ENCODE peak calls at places on chromosomes 16 and 17, in six cellular contexts. J is stimulated activated CD4-positive, alpha-beta T cell treated with anti-CD3 and anti-CD28 coated beads, Interleukin-1b, Interleukin-23, amount 100 ng/mL, for 24 hours; R is GM04503; K is cerebellar cortex; G is NCI-H1930; X is HTR-8/SVneo. F is an unnamed sample.

GRCh38 chr17:21174719-21175118 is 39.2 kb downstream of the TMEM11 start:
- DNase-seq in J (no peak), R (peak; percentile 72), K (no peak), G (no peak), X (no peak), F (no peak)

GRCh38 chr16:56911771-56912541 is 20.0 kb upstream of the HERPUD1 start:
- DNase-seq in J (no peak), R (no peak), K (no peak), G (no peak), X (peak; percentile 60), F (peak; percentile 21)

GRCh38 chr17:333626-334396 is 18.8 kb downstream of the RPH3AL start:
- DNase-seq in J (no peak), R (no peak), K (peak; percentile 86), G (no peak), X (no peak), F (no peak)

GRCh38 chr16:84058211-84058610 is 15.6 kb upstream of the SLC38A8 start:
- DNase-seq in J (no peak), R (no peak), K (no peak), G (no peak), X (no peak), F (no peak)

GRCh38 chr17:46977348-46977747 is 1.7 kb downstream of the RPRML start:
- DNase-seq in J (no peak), R (no peak), K (peak; percentile 84), G (peak; percentile 45), X (peak; percentile 62), F (no peak)

GRCh38 chr17:35257080-35257701 is 14.3 kb downstream of the SLFN5 start:
- DNase-seq in J (no peak), R (no peak), K (no peak), G (no peak), X (peak; percentile 36), F (no peak)

GRCh38 chr17:13643196-13643595 is 41.5 kb upstream of the HS3ST3A1 start:
- DNase-seq in J (no peak), R (no peak), K (no peak), G (no peak), X (no peak), F (no peak)

GRCh38 chr17:68131456-68131855 is 95.9 kb downstream of the KPNA2 start:
- DNase-seq in J (no peak), R (no peak), K (no peak), G (no peak), X (no peak), F (no peak)

GRCh38 chr16:12527077-12527476 is 276.6 kb downstream of the CPPED1 start:
- DNase-seq in J (no peak), R (no peak), K (no peak), G (no peak), X (no peak), F (no peak)

GRCh38 chr16:27665881-27666280 is 115.9 kb downstream of the KATNIP start:
- DNase-seq in J (no peak), R (no peak), K (no peak), G (no peak), X (no peak), F (no peak)

GRCh38 chr17:5758651-5759050 is 174.3 kb upstream of the NLRP1 start:
- DNase-seq in J (no peak), R (no peak), K (no peak), G (no peak), X (no peak), F (no peak)

GRCh38 chr17:29149431-29150064 is 30.6 kb downstream of the MYO18A start:
- DNase-seq in J (no peak), R (no peak), K (no peak), G (no peak), X (no peak), F (peak; percentile 66)

GRCh38 chr17:57557363-57557762 is 187.7 kb downstream of the CCDC182 start:
- DNase-seq in J (no peak), R (no peak), K (no peak), G (no peak), X (no peak), F (no peak)

GRCh38 chr17:45324336-45324735 is 7.5 kb upstream of the MAP3K14 start:
- DNase-seq in J (no peak), R (no peak), K (no peak), G (no peak), X (no peak), F (no peak)

GRCh38 chr17:43200127-43200526 is 11.5 kb upstream of the TMEM106A start:
- DNase-seq in J (no peak), R (no peak), K (no peak), G (peak; percentile 16), X (no peak), F (no peak)

GRCh38 chr16:73213761-73214480 is 166.0 kb upstream of the ZFHX3 start:
- DNase-seq in J (no peak), R (no peak), K (no peak), G (no peak), X (no peak), F (no peak)

GRCh38 chr17:67374329-67375053 is 2.6 kb upstream of the PITPNC1 start:
- DNase-seq in J (peak; percentile 83), R (no peak), K (peak; percentile 92), G (peak; percentile 57), X (peak; percentile 86), F (peak; percentile 84)

GRCh38 chr16:67516296-67517177 is 12.1 kb upstream of the RIPOR1 start:
- DNase-seq in J (no peak), R (no peak), K (no peak), G (no peak), X (peak; percentile 82), F (no peak)

GRCh38 chr17:42720996-42721583 is 23.8 kb downstream of the EZH1 start:
- DNase-seq in J (no peak), R (no peak), K (peak; percentile 71), G (peak; percentile 5), X (peak; percentile 83), F (peak; percentile 52)

GRCh38 chr16:12097523-12098428 is 121.2 kb downstream of the SNX29 start:
- DNase-seq in J (no peak), R (no peak), K (no peak), G (no peak), X (no peak), F (peak; percentile 86)

GRCh38 chr17:51676691-51677487 is 416.5 kb downstream of the UTP18 start:
- DNase-seq in J (no peak), R (no peak), K (no peak), G (no peak), X (no peak), F (no peak)

GRCh38 chr17:59001158-59001814 is 105.4 kb downstream of the TRIM37 start:
- DNase-seq in J (peak; percentile 53), R (no peak), K (no peak), G (no peak), X (peak; percentile 63), F (peak; percentile 44)

GRCh38 chr17:44223574-44224046 is 4.1 kb upstream of the UBTF start:
- DNase-seq in J (no peak), R (no peak), K (peak; percentile 69), G (no peak), X (no peak), F (peak; percentile 71)

GRCh38 chr17:47692895-47693666 is 880 bp upstream of the TBKBP1 start:
- DNase-seq in J (no peak), R (no peak), K (no peak), G (no peak), X (no peak), F (no peak)

GRCh38 chr16:54875443-54875842 is 55.2 kb upstream of the IRX5 start:
- DNase-seq in J (no peak), R (no peak), K (no peak), G (no peak), X (no peak), F (no peak)

GRCh38 chr17:13306310-13306962 is 288.6 kb upstream of the ELAC2 start:
- DNase-seq in J (no peak), R (peak; percentile 27), K (peak; percentile 6), G (no peak), X (peak; percentile 60), F (peak; percentile 60)

GRCh38 chr17:42563543-42563942 is 1.6 kb downstream of the COASY start:
- DNase-seq in J (no peak), R (no peak), K (no peak), G (no peak), X (no peak), F (no peak)

GRCh38 chr17:81510798-81511549 is 1.6 kb downstream of the ACTG1 start:
- DNase-seq in J (no peak), R (no peak), K (no peak), G (no peak), X (no peak), F (no peak)

GRCh38 chr16:5488581-5488980 is 391.0 kb upstream of the EEF2KMT start:
- DNase-seq in J (no peak), R (no peak), K (no peak), G (no peak), X (no peak), F (no peak)

GRCh38 chr17:40447148-40447644 is 3.9 kb downstream of the IGFBP4 start:
- DNase-seq in J (no peak), R (no peak), K (no peak), G (no peak), X (no peak), F (no peak)

GRCh38 chr16:59510008-59510424 is 775.9 kb upstream of the GOT2 start:
- DNase-seq in J (no peak), R (no peak), K (peak; percentile 5), G (no peak), X (no peak), F (no peak)

GRCh38 chr16:69840975-69841374 is 78.8 kb downstream of the WWP2 start:
- DNase-seq in J (no peak), R (no peak), K (no peak), G (no peak), X (no peak), F (no peak)

GRCh38 chr16:27566417-27566816 is 16.5 kb downstream of the KATNIP start:
- DNase-seq in J (no peak), R (no peak), K (no peak), G (no peak), X (no peak), F (no peak)

GRCh38 chr16:89801800-89802199 is 14.6 kb downstream of the FANCA start:
- DNase-seq in J (no peak), R (no peak), K (no peak), G (no peak), X (no peak), F (no peak)

GRCh38 chr17:58344791-58345157 is 7.2 kb downstream of the SUPT4H1 start:
- DNase-seq in J (peak; percentile 54), R (no peak), K (no peak), G (no peak), X (no peak), F (no peak)

GRCh38 chr17:38852771-38853291 is 690 bp downstream of the RPL23 start:
- DNase-seq in J (no peak), R (no peak), K (no peak), G (no peak), X (no peak), F (no peak)

GRCh38 chr16:88662843-88663606 is at the start of gene MVD:
- DNase-seq in J (peak; percentile 90), R (peak; percentile 74), K (peak; percentile 98), G (peak; percentile 87), X (peak; percentile 100), F (peak; percentile 94)

GRCh38 chr17:41697122-41697962 is 8.7 kb downstream of the EIF1 start:
- DNase-seq in J (no peak), R (peak; percentile 63), K (no peak), G (no peak), X (no peak), F (peak; percentile 83)

GRCh38 chr17:49440581-49440980 is 25.9 kb upstream of the PHB1 start:
- DNase-seq in J (no peak), R (no peak), K (no peak), G (no peak), X (no peak), F (no peak)